ENCODE peak calls at places on chromosomes 12 and 14, in seven cellular contexts. One of them, this sample, is unnamed.

GRCh38 chr12:14327717-14328116 is 37.8 kb upstream of the ATF7IP start:
- DNase-seq in HepG2: no peak
- DNase-seq in HCT116: no peak
- DNase-seq in K562: no peak
- DNase-seq in GM12878: no peak
- DNase-seq in SK-N-SH: no peak
- DNase-seq in H1: no peak
- DNase-seq in this sample: no peak

GRCh38 chr12:10466311-10466710 is 13.1 kb upstream of the KLRC1 start:
- DNase-seq in HepG2: no peak
- DNase-seq in HCT116: no peak
- DNase-seq in K562: no peak
- DNase-seq in GM12878: no peak
- DNase-seq in SK-N-SH: no peak
- DNase-seq in H1: no peak
- DNase-seq in this sample: no peak

GRCh38 chr14:92568621-92569479 is 55.3 kb downstream of the RIN3 start:
- DNase-seq in HepG2: no peak
- DNase-seq in HCT116: no peak
- DNase-seq in K562: no peak
- DNase-seq in GM12878: peak
- DNase-seq in SK-N-SH: peak
- DNase-seq in H1: no peak
- DNase-seq in this sample: no peak

GRCh38 chr14:56461876-56462275 is 117.7 kb upstream of the TMEM260 start:
- DNase-seq in HepG2: no peak
- DNase-seq in HCT116: no peak
- DNase-seq in K562: no peak
- DNase-seq in GM12878: no peak
- DNase-seq in SK-N-SH: no peak
- DNase-seq in H1: no peak
- DNase-seq in this sample: no peak

GRCh38 chr14:74940956-74941565 is 14.3 kb downstream of the PGF start:
- DNase-seq in HepG2: no peak
- DNase-seq in HCT116: no peak
- DNase-seq in K562: no peak
- DNase-seq in GM12878: no peak
- DNase-seq in SK-N-SH: no peak
- DNase-seq in H1: no peak
- DNase-seq in this sample: no peak

GRCh38 chr14:68664225-68664681 is 128.6 kb downstream of the ZFP36L1 start:
- DNase-seq in HepG2: no peak
- DNase-seq in HCT116: no peak
- DNase-seq in K562: no peak
- DNase-seq in GM12878: peak
- DNase-seq in SK-N-SH: no peak
- DNase-seq in H1: peak
- DNase-seq in this sample: no peak

GRCh38 chr12:51326762-51327439 is 2.9 kb upstream of the BIN2 start:
- DNase-seq in HepG2: no peak
- DNase-seq in HCT116: no peak
- DNase-seq in K562: peak
- DNase-seq in GM12878: peak
- DNase-seq in SK-N-SH: no peak
- DNase-seq in H1: no peak
- DNase-seq in this sample: peak

GRCh38 chr14:104925941-104926609 is 1.4 kb downstream of the PLD4 start:
- DNase-seq in HepG2: no peak
- DNase-seq in HCT116: no peak
- DNase-seq in K562: no peak
- DNase-seq in GM12878: no peak
- DNase-seq in SK-N-SH: no peak
- DNase-seq in H1: no peak
- DNase-seq in this sample: no peak

GRCh38 chr12:80044694-80045046 is 54.7 kb upstream of the OTOGL start:
- DNase-seq in HepG2: no peak
- DNase-seq in HCT116: peak
- DNase-seq in K562: no peak
- DNase-seq in GM12878: no peak
- DNase-seq in SK-N-SH: no peak
- DNase-seq in H1: no peak
- DNase-seq in this sample: no peak

GRCh38 chr14:50225067-50225973 is 6.1 kb downstream of the SOS2 start:
- DNase-seq in HepG2: peak
- DNase-seq in HCT116: no peak
- DNase-seq in K562: no peak
- DNase-seq in GM12878: no peak
- DNase-seq in SK-N-SH: peak
- DNase-seq in H1: no peak
- DNase-seq in this sample: no peak

GRCh38 chr12:120640840-120641833 is 711 bp downstream of the CABP1 start:
- DNase-seq in HepG2: peak
- DNase-seq in HCT116: no peak
- DNase-seq in K562: peak
- DNase-seq in GM12878: no peak
- DNase-seq in SK-N-SH: peak
- DNase-seq in H1: peak
- DNase-seq in this sample: peak

GRCh38 chr12:69904761-69905160 is 79.7 kb downstream of the MYRFL start:
- DNase-seq in HepG2: no peak
- DNase-seq in HCT116: no peak
- DNase-seq in K562: no peak
- DNase-seq in GM12878: no peak
- DNase-seq in SK-N-SH: no peak
- DNase-seq in H1: no peak
- DNase-seq in this sample: no peak

GRCh38 chr14:50831704-50832130 is 755 bp upstream of the NIN start:
- DNase-seq in HepG2: no peak
- DNase-seq in HCT116: no peak
- DNase-seq in K562: peak
- DNase-seq in GM12878: no peak
- DNase-seq in SK-N-SH: no peak
- DNase-seq in H1: no peak
- DNase-seq in this sample: peak

GRCh38 chr12:116317986-116318737 is 40.7 kb upstream of the MED13L start:
- DNase-seq in HepG2: no peak
- DNase-seq in HCT116: no peak
- DNase-seq in K562: no peak
- DNase-seq in GM12878: no peak
- DNase-seq in SK-N-SH: no peak
- DNase-seq in H1: no peak
- DNase-seq in this sample: no peak

GRCh38 chr14:52012635-52013034 is 23.3 kb downstream of the RTRAF start:
- DNase-seq in HepG2: no peak
- DNase-seq in HCT116: no peak
- DNase-seq in K562: no peak
- DNase-seq in GM12878: no peak
- DNase-seq in SK-N-SH: no peak
- DNase-seq in H1: no peak
- DNase-seq in this sample: no peak

GRCh38 chr12:13256705-13257045 is 60.1 kb downstream of the EMP1 start:
- DNase-seq in HepG2: no peak
- DNase-seq in HCT116: no peak
- DNase-seq in K562: no peak
- DNase-seq in GM12878: no peak
- DNase-seq in SK-N-SH: no peak
- DNase-seq in H1: no peak
- DNase-seq in this sample: no peak

GRCh38 chr12:68175566-68176033 is 16.1 kb upstream of the IFNG start:
- DNase-seq in HepG2: no peak
- DNase-seq in HCT116: no peak
- DNase-seq in K562: no peak
- DNase-seq in GM12878: peak
- DNase-seq in SK-N-SH: no peak
- DNase-seq in H1: no peak
- DNase-seq in this sample: no peak

GRCh38 chr14:51609251-51609986 is 42.3 kb upstream of the FRMD6 start:
- DNase-seq in HepG2: no peak
- DNase-seq in HCT116: no peak
- DNase-seq in K562: no peak
- DNase-seq in GM12878: no peak
- DNase-seq in SK-N-SH: no peak
- DNase-seq in H1: no peak
- DNase-seq in this sample: no peak

GRCh38 chr12:54371328-54372112 is 7.2 kb upstream of the GPR84 start:
- DNase-seq in HepG2: no peak
- DNase-seq in HCT116: no peak
- DNase-seq in K562: no peak
- DNase-seq in GM12878: no peak
- DNase-seq in SK-N-SH: peak
- DNase-seq in H1: no peak
- DNase-seq in this sample: no peak

GRCh38 chr12:76410371-76410770 is 62.2 kb upstream of the BBS10 start:
- DNase-seq in HepG2: no peak
- DNase-seq in HCT116: no peak
- DNase-seq in K562: no peak
- DNase-seq in GM12878: no peak
- DNase-seq in SK-N-SH: no peak
- DNase-seq in H1: no peak
- DNase-seq in this sample: no peak

GRCh38 chr12:23098110-23099049 is 473.4 kb downstream of the ETNK1 start:
- DNase-seq in HepG2: no peak
- DNase-seq in HCT116: no peak
- DNase-seq in K562: no peak
- DNase-seq in GM12878: no peak
- DNase-seq in SK-N-SH: peak
- DNase-seq in H1: no peak
- DNase-seq in this sample: no peak

GRCh38 chr12:95151406-95151805 is 65.9 kb downstream of the FGD6 start:
- DNase-seq in HepG2: no peak
- DNase-seq in HCT116: no peak
- DNase-seq in K562: no peak
- DNase-seq in GM12878: no peak
- DNase-seq in SK-N-SH: no peak
- DNase-seq in H1: no peak
- DNase-seq in this sample: no peak

GRCh38 chr14:77022219-77022852 is 6.2 kb downstream of the IRF2BPL start:
- DNase-seq in HepG2: no peak
- DNase-seq in HCT116: no peak
- DNase-seq in K562: no peak
- DNase-seq in GM12878: no peak
- DNase-seq in SK-N-SH: no peak
- DNase-seq in H1: no peak
- DNase-seq in this sample: no peak

GRCh38 chr14:38079886-38080285 is 127.8 kb upstream of the SSTR1 start:
- DNase-seq in HepG2: no peak
- DNase-seq in HCT116: no peak
- DNase-seq in K562: no peak
- DNase-seq in GM12878: no peak
- DNase-seq in SK-N-SH: no peak
- DNase-seq in H1: no peak
- DNase-seq in this sample: no peak
- TF ChIP-seq JUND in HepG2: no peak
- TF ChIP-seq JUND in HCT116: no peak
- TF ChIP-seq JUND in K562: no peak
- TF ChIP-seq JUND in GM12878: no peak
- TF ChIP-seq JUND in SK-N-SH: no peak
- TF ChIP-seq JUND in H1: no peak
- TF ChIP-seq JUND in this sample: no peak

DNA sequence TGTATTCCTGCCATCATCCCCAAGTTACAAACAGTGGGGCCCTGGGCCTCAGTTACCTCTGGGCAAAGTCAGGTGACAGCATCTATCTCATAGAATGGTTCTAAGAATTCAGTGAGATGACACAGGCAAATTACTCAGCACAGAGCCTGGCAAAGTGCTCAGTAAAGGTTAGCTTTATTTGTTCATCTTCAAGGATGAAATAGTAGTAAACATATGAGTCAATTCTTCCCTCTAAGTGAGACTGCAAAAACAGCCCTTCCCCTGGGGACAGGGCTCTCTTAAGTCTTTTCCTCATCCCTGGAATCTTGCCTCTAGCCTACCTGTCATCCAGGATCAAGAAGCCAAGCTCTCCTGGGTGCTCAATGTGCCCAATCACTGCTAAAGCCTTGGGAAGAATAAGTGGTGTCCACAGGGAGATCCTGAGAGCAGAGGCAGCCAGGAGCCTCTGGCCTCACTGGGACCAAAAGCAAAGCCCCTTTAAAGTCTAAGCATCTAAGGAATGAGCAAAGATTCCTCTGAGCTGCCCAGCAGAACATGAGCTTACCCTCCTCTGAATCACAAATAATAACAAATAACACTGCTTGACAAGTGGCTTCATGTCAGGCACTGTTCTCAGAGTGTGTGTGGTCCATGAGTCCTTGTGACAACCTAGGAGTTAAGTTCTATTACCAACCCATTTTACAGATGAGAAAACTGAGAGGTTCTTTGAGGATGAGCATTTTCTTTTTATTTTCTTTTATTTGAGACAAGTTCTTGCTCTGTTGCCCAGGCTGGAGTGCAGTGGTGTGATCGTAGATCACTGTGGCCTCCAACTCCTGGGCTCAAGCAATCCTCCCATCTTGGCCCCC is 12.1 kb downstream of the NUAK1 start:
- DNase-seq in HepG2: peak
- DNase-seq in HCT116: no peak
- DNase-seq in K562: no peak
- DNase-seq in GM12878: no peak
- DNase-seq in SK-N-SH: no peak
- DNase-seq in H1: no peak
- DNase-seq in this sample: no peak
- TF ChIP-seq JUND in HepG2: no peak
- TF ChIP-seq JUND in HCT116: peak
- TF ChIP-seq JUND in K562: no peak
- TF ChIP-seq JUND in GM12878: no peak
- TF ChIP-seq JUND in SK-N-SH: no peak
- TF ChIP-seq JUND in H1: no peak
- TF ChIP-seq JUND in this sample: no peak

DNA sequence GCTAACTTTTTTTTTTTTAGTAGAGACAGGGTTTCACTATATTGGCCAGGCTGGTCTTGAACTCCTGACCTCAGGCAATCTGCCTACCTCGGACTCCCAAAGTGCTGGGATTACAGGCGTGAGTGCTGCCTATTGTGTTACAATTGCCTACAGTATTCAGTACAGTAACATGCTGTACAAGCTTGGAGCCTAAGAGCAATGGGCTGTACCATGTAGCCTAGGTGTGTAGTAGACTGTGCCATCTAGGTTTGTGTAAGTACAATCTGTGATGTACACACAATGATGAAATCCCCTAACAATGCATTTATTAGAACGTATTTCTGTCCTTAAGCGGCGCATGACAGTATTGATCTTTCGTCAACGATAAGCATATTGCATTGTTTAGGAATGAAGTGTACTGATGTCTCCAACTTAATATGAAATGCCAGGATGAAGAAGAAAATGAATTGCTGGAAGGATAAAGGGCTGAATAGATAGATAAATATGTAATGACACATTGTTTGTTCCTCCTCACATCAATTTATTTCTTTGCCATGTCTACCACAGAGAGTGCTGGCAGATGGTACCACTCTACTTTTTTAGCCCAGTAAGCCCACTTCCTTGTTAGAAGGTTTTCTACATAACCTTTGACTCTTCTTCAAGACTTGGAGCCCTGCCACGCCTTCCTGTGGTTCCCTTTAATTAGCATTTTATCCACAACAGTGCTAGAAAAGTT is 467.5 kb downstream of the VRK1 start:
- DNase-seq in HepG2: no peak
- DNase-seq in HCT116: no peak
- DNase-seq in K562: no peak
- DNase-seq in GM12878: no peak
- DNase-seq in SK-N-SH: no peak
- DNase-seq in H1: no peak
- DNase-seq in this sample: no peak
- TF ChIP-seq JUND in HepG2: no peak
- TF ChIP-seq JUND in HCT116: no peak
- TF ChIP-seq JUND in K562: no peak
- TF ChIP-seq JUND in GM12878: no peak
- TF ChIP-seq JUND in SK-N-SH: no peak
- TF ChIP-seq JUND in H1: no peak
- TF ChIP-seq JUND in this sample: no peak

GRCh38 chr12:25997401-25997973 is 39.0 kb downstream of the RASSF8 start:
- DNase-seq in HepG2: no peak
- DNase-seq in HCT116: peak
- DNase-seq in K562: no peak
- DNase-seq in GM12878: no peak
- DNase-seq in SK-N-SH: no peak
- DNase-seq in H1: no peak
- DNase-seq in this sample: no peak
- TF ChIP-seq JUND in HepG2: no peak
- TF ChIP-seq JUND in HCT116: no peak
- TF ChIP-seq JUND in K562: no peak
- TF ChIP-seq JUND in GM12878: no peak
- TF ChIP-seq JUND in SK-N-SH: peak
- TF ChIP-seq JUND in H1: peak
- TF ChIP-seq JUND in this sample: no peak

This sample was measured in T47D.